ENCODE peak calls at places on chromosome 20, in six cellular contexts. D, W, J, E, U and S are unnamed samples.
A peak's percentile ranks its signal among the peaks of the same experiment; 100 is the strongest.

GRCh38 chr20:36061754-36062153 is 92.8 kb upstream of the EPB41L1 start:
- DNase-seq in D (no peak), W (no peak), J (no peak), E (no peak), U (no peak), S (no peak)

GRCh38 chr20:815914-816606 is 17.5 kb upstream of the FAM110A start:
- DNase-seq in D (peak; percentile 72), W (peak; percentile 67), J (peak; percentile 70), E (peak; percentile 18), U (peak; percentile 25), S (peak; percentile 63)

GRCh38 chr20:54234991-54235390 is 27.1 kb downstream of the PFDN4 start:
- DNase-seq in D (no peak), W (no peak), J (no peak), E (no peak), U (no peak), S (no peak)

GRCh38 chr20:38982291-38982690 is 20.1 kb downstream of the DHX35 start:
- DNase-seq in D (no peak), W (no peak), J (no peak), E (no peak), U (no peak), S (no peak)

GRCh38 chr20:18985551-18985950 is 172.0 kb downstream of the SCP2D1 start:
- DNase-seq in D (no peak), W (peak; percentile 76), J (peak; percentile 82), E (no peak), U (no peak), S (no peak)

GRCh38 chr20:23331951-23332350 is 18.6 kb upstream of the NXT1 start:
- DNase-seq in D (peak; percentile 15), W (peak; percentile 96), J (no peak), E (peak; percentile 69), U (no peak), S (no peak)

GRCh38 chr20:37081717-37082289 is 14.0 kb downstream of the RBL1 start:
- DNase-seq in D (peak; percentile 24), W (peak; percentile 24), J (no peak), E (no peak), U (peak; percentile 2), S (no peak)

GRCh38 chr20:49030954-49031619 is 15.0 kb upstream of the CSE1L start:
- DNase-seq in D (no peak), W (no peak), J (no peak), E (no peak), U (no peak), S (no peak)

GRCh38 chr20:3661060-3661820 is 2.0 kb downstream of the GFRA4 start:
- DNase-seq in D (no peak), W (no peak), J (peak; percentile 49), E (no peak), U (no peak), S (no peak)

GRCh38 chr20:47741669-47742345 is 43.5 kb downstream of the SULF2 start:
- DNase-seq in D (no peak), W (no peak), J (no peak), E (no peak), U (peak; percentile 7), S (peak; percentile 4)

GRCh38 chr20:34689486-34689885 is 12.6 kb upstream of the PIGU start:
- DNase-seq in D (no peak), W (peak; percentile 84), J (no peak), E (no peak), U (no peak), S (no peak)